ENCODE peak calls at places on chromosomes 16 and 17, in nine cellular contexts. W is Calu3; A is nephron progenitor cell; J is Caki2; M is heart right ventricle; U is mesendoderm; R is neural crest cell; D is stimulated activated CD8-positive, alpha-beta memory T cell treated with anti-CD3 and anti-CD28 coated beads, Interleukin-15, amount 100 ng/mL, for 24 hours; I is GM03348. S is an unnamed sample.

GRCh38 chr16:47045459-47045858 is 72.0 kb upstream of the DNAJA2 start:
- DNase-seq in J (no peak), I (no peak), A (no peak), D (no peak), R (no peak), U (no peak), M (no peak), W (no peak), S (no peak)

GRCh38 chr17:78637146-78637545 is 60.0 kb upstream of the DNAH17 start:
- DNase-seq in R (no peak), W (no peak), A (no peak), J (no peak), M (no peak), U (no peak), D (no peak), I (no peak), S (no peak)

GRCh38 chr17:80916246-80916645 is 75.4 kb upstream of the CHMP6 start:
- DNase-seq in W (no peak), J (no peak), M (no peak), D (no peak), I (no peak), A (no peak), U (no peak), R (no peak), S (no peak)

GRCh38 chr17:40442392-40443195 is 656 bp upstream of the IGFBP4 start:
- DNase-seq in D (no peak), J (peak; percentile 55), R (no peak), I (peak; percentile 60), W (no peak), A (no peak), M (peak; percentile 59), U (peak; percentile 55), S (peak; percentile 53)

GRCh38 chr17:49944451-49944850 is 24.5 kb upstream of the DLX4 start:
- DNase-seq in U (peak; percentile 34), A (peak; percentile 42), D (no peak), J (no peak), I (no peak), M (no peak), R (no peak), W (no peak), S (no peak)

GRCh38 chr16:259814-260253 is 15.9 kb downstream of the RGS11 start:
- DNase-seq in J (no peak), U (no peak), A (no peak), I (no peak), R (no peak), D (no peak), W (no peak), M (no peak), S (no peak)

GRCh38 chr17:65362826-65363225 is 198.6 kb downstream of the AXIN2 start:
- DNase-seq in W (peak; percentile 15), J (peak; percentile 57), A (no peak), U (no peak), R (no peak), D (no peak), M (no peak), I (no peak), S (no peak)

GRCh38 chr17:8354196-8354595 is 14.6 kb downstream of the ODF4 start:
- DNase-seq in A (no peak), M (no peak), I (no peak), D (no peak), J (no peak), R (no peak), U (no peak), W (no peak), S (no peak)

GRCh38 chr16:53821487-53821886 is 117.5 kb downstream of the FTO start:
- DNase-seq in R (no peak), W (no peak), D (no peak), I (peak; percentile 27), M (no peak), U (peak; percentile 11), A (no peak), J (peak; percentile 21), S (no peak)